ENCODE peak calls at places on chromosome 1, in six cellular contexts. One of them, this sample, is unnamed.

GRCh38 chr1:74502858-74503257 is 9.6 kb downstream of the LRRC53 start:
- DNase-seq in NCI-H2171: no peak
- DNase-seq in left ventricle myocardium inferior: no peak
- DNase-seq in NCI-H69: no peak
- DNase-seq in CD8-positive, alpha-beta memory T cell: no peak
- DNase-seq in GM06990: no peak
- DNase-seq in this sample: no peak

GRCh38 chr1:189859385-189859977 is 618.2 kb downstream of the BRINP3 start:
- DNase-seq in NCI-H2171: no peak
- DNase-seq in left ventricle myocardium inferior: no peak
- DNase-seq in NCI-H69: peak; percentile 22
- DNase-seq in CD8-positive, alpha-beta memory T cell: no peak
- DNase-seq in GM06990: no peak
- DNase-seq in this sample: no peak

GRCh38 chr1:163147019-163147418 is 55.7 kb downstream of the RGS5 start:
- DNase-seq in NCI-H2171: no peak
- DNase-seq in left ventricle myocardium inferior: no peak
- DNase-seq in NCI-H69: no peak
- DNase-seq in CD8-positive, alpha-beta memory T cell: no peak
- DNase-seq in GM06990: no peak
- DNase-seq in this sample: no peak

GRCh38 chr1:83706354-83706938 is 292.5 kb downstream of the TTLL7 start:
- DNase-seq in NCI-H2171: no peak
- DNase-seq in left ventricle myocardium inferior: no peak
- DNase-seq in NCI-H69: no peak
- DNase-seq in CD8-positive, alpha-beta memory T cell: no peak
- DNase-seq in GM06990: no peak
- DNase-seq in this sample: no peak

GRCh38 chr1:54952950-54953718 is 27.3 kb upstream of the TMEM61 start:
- DNase-seq in NCI-H2171: no peak
- DNase-seq in left ventricle myocardium inferior: no peak
- DNase-seq in NCI-H69: no peak
- DNase-seq in CD8-positive, alpha-beta memory T cell: no peak
- DNase-seq in GM06990: no peak
- DNase-seq in this sample: no peak

GRCh38 chr1:37676281-37677243 is 15.8 kb upstream of the CDCA8 start:
- DNase-seq in NCI-H2171: no peak
- DNase-seq in left ventricle myocardium inferior: no peak
- DNase-seq in NCI-H69: no peak
- DNase-seq in CD8-positive, alpha-beta memory T cell: no peak
- DNase-seq in GM06990: peak; percentile 48
- DNase-seq in this sample: no peak

GRCh38 chr1:51444534-51445192 is 74.4 kb downstream of the EPS15 start:
- DNase-seq in NCI-H2171: no peak
- DNase-seq in left ventricle myocardium inferior: no peak
- DNase-seq in NCI-H69: no peak
- DNase-seq in CD8-positive, alpha-beta memory T cell: no peak
- DNase-seq in GM06990: no peak
- DNase-seq in this sample: no peak

GRCh38 chr1:228372183-228373003 is 34.2 kb downstream of the TRIM11 start:
- DNase-seq in NCI-H2171: no peak
- DNase-seq in left ventricle myocardium inferior: peak; percentile 52
- DNase-seq in NCI-H69: no peak
- DNase-seq in CD8-positive, alpha-beta memory T cell: no peak
- DNase-seq in GM06990: no peak
- DNase-seq in this sample: no peak

This sample was measured in NCI-H146.